ENCODE peak calls at places on chromosomes 6 and 20, in four cellular contexts. V, I, H and J are unnamed samples.

GRCh38 chr6:26754212-26754611 is 94.7 kb upstream of the ZNF322 start:
- DNase-seq in V (no peak), I (no peak), H (no peak), J (no peak)

GRCh38 chr20:57801046-57801445 is 91.2 kb upstream of the PMEPA1 start:
- DNase-seq in V (no peak), I (no peak), H (no peak), J (no peak)

GRCh38 chr6:30705620-30706019 is 11.5 kb downstream of the MDC1 start:
- DNase-seq in V (no peak), I (no peak), H (no peak), J (no peak)

GRCh38 chr20:2301164-2301622 is 5.4 kb downstream of the TGM3 start:
- DNase-seq in V (no peak), I (no peak), H (no peak), J (peak; percentile 100)

GRCh38 chr6:84095156-84095555 is 61.6 kb downstream of the MRAP2 start:
- DNase-seq in V (no peak), I (no peak), H (no peak), J (no peak)

GRCh38 chr6:155771822-155772221 is 316.2 kb upstream of the NOX3 start:
- DNase-seq in V (no peak), I (no peak), H (no peak), J (no peak)

GRCh38 chr6:84526631-84527030 is 237.8 kb downstream of the TBX18 start:
- DNase-seq in V (no peak), I (no peak), H (no peak), J (peak; percentile 7)

GRCh38 chr6:142871910-142872331 is 73.1 kb downstream of the HIVEP2 start:
- DNase-seq in V (peak; percentile 90), I (no peak), H (no peak), J (no peak)

GRCh38 chr6:26439552-26440125 is 665 bp upstream of the BTN3A3 start:
- DNase-seq in V (no peak), I (no peak), H (no peak), J (no peak)

GRCh38 chr6:135212020-135212806 is 31.1 kb downstream of the MYB start:
- DNase-seq in V (no peak), I (no peak), H (no peak), J (no peak)

GRCh38 chr6:106122306-106122940 is 36.3 kb downstream of the PRDM1 start:
- DNase-seq in V (no peak), I (no peak), H (no peak), J (no peak)

GRCh38 chr6:111230351-111231077 is 143.2 kb downstream of the SLC16A10 start:
- DNase-seq in V (no peak), I (no peak), H (no peak), J (no peak)

GRCh38 chr6:30965140-30965601 is 18.3 kb upstream of the MUC21 start:
- DNase-seq in V (no peak), I (no peak), H (no peak), J (no peak)

GRCh38 chr20:44071526-44072111 is 115.4 kb downstream of the JPH2 start:
- DNase-seq in V (no peak), I (no peak), H (no peak), J (no peak)

GRCh38 chr6:25968769-25969168 is 6.2 kb downstream of the TRIM38 start:
- DNase-seq in V (no peak), I (no peak), H (no peak), J (no peak)

GRCh38 chr6:26311385-26312095 is 53.5 kb upstream of the BTN3A2 start:
- DNase-seq in V (peak; percentile 81), I (no peak), H (peak; percentile 71), J (peak; percentile 56)

GRCh38 chr6:170048615-170049256 is 242.1 kb downstream of the DLL1 start:
- DNase-seq in V (no peak), I (no peak), H (no peak), J (peak; percentile 92)

GRCh38 chr6:156948807-156949206 is 171.6 kb downstream of the ARID1B start:
- DNase-seq in V (peak; percentile 44), I (no peak), H (peak; percentile 41), J (no peak)

GRCh38 chr6:104928141-104928540 is 28.8 kb upstream of the LIN28B start:
- DNase-seq in V (no peak), I (no peak), H (no peak), J (no peak)

GRCh38 chr6:34176261-34177031 is 30.6 kb upstream of the GRM4 start:
- DNase-seq in V (no peak), I (no peak), H (no peak), J (no peak)

GRCh38 chr6:13573669-13574110 is 711 bp upstream of the SIRT5 start:
- DNase-seq in V (peak; percentile 48), I (no peak), H (peak; percentile 18), J (no peak)

GRCh38 chr20:33059136-33059535 is 5.4 kb downstream of the BPIFB3 start:
- DNase-seq in V (no peak), I (no peak), H (no peak), J (no peak)

GRCh38 chr6:79574636-79575035 is 37.4 kb upstream of the LCA5 start:
- DNase-seq in V (peak; percentile 33), I (no peak), H (peak; percentile 8), J (no peak)

GRCh38 chr6:128560966-128561365 is 40.6 kb upstream of the PTPRK start:
- DNase-seq in V (no peak), I (no peak), H (no peak), J (no peak)

GRCh38 chr6:114194362-114195343 is 148.2 kb downstream of the HS3ST5 start:
- DNase-seq in V (no peak), I (no peak), H (no peak), J (no peak)

GRCh38 chr6:27575594-27576361 is 102.9 kb upstream of the ZNF184 start:
- DNase-seq in V (no peak), I (peak; percentile 90), H (peak; percentile 41), J (no peak)

GRCh38 chr6:29509239-29509638 is 21.5 kb upstream of the MAS1L start:
- DNase-seq in V (no peak), I (no peak), H (no peak), J (no peak)
- H3K4me3 ChIP-seq in V (no peak overlapping the region), I (no peak overlapping the region), H (no peak overlapping the region), J (no peak overlapping the region)

GRCh38 chr20:49386848-49387605 is 95.4 kb downstream of the KCNB1 start:
- DNase-seq in V (no peak), I (no peak), H (no peak), J (no peak)
- TF ChIP-seq POLR2AphosphoS5 in V (no peak), I (no peak), H (no peak), J (no peak)

GRCh38 chr6:36656441-36656840 is 22.1 kb upstream of the CDKN1A start:
- DNase-seq in V (no peak), I (no peak), H (no peak), J (no peak)

GRCh38 chr6:36660771-36661471 is 17.6 kb upstream of the CDKN1A start:
- DNase-seq in V (peak; percentile 30), I (no peak), H (no peak), J (no peak)

GRCh38 chr6:36657942-36658544 is 20.5 kb upstream of the CDKN1A start:
- DNase-seq in V (no peak), I (no peak), H (no peak), J (no peak)

GRCh38 chr6:36657265-36657664 is 21.2 kb upstream of the CDKN1A start:
- DNase-seq in V (no peak), I (no peak), H (no peak), J (no peak)

DNA sequence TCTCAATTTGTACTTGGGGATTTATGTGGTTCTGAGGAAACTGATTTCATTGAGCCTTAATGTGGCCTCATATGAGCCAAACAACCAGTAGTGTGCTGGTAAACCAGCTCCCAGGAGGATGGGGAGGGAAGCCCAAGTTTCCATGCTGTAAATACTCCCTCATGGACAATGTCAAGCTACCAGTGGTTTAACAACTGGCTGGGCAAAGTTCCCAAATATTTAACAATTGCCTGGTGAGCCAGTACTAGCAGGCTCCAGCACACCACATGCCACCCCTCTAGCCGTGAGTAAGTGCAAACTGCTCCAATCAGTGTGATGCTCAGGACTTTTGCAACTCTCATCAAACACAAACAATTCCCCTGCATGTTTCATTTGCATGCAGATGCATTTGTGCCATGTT is 19.2 kb upstream of the CDKN1A start:
- DNase-seq in V (no peak), I (no peak), H (no peak), J (no peak)
- TF ChIP-seq CTCF in V (no peak), I (no peak), H (no peak), J (no peak)

DNA sequence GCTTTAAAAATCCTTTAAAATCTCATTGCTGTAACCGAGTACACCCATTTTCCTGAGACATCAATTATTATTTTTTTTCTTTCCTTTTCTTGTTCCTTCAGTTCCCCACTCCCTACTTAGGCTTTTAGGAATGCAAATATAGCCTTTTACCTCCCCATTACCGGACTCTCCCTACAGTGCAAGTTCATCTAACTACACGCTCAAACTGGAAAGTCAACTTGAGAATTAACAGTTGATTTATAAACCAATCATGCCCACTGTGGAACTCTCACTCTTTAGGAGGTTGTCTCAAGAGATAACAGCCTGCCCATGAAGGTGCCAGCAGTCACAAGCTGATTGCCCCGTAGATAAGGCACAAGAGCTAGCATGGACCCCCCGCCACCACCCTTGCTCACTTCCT is 35.1 kb downstream of the UBD start:
- DNase-seq in V (no peak), I (no peak), H (no peak), J (no peak)
- H3K4me3 ChIP-seq in V (no peak overlapping the region), I (no peak overlapping the region), H (no peak overlapping the region), J (no peak overlapping the region)

DNA sequence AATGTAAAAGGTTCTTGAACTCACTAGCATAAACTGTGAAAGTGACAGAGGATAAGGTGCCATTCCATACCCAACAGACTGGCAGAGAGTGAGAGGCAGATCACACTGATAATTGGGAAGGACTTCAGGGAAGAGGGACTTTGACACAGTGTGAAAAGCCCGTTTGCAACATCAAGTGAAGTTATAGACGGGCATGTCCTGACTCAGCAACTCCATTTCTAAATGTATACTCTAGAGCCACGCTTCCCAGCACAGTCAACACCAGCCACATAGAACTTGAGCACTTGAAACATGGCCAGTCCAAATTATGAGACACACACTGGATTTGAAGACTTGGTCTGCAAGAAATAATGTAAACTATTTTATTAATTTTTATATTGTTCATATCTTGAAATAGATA is 45.9 kb upstream of the XRN2 start:
- DNase-seq in V (no peak), I (no peak), H (no peak), J (no peak)
- TF ChIP-seq POLR2AphosphoS5 in V (no peak), I (no peak), H (no peak), J (no peak)

DNA sequence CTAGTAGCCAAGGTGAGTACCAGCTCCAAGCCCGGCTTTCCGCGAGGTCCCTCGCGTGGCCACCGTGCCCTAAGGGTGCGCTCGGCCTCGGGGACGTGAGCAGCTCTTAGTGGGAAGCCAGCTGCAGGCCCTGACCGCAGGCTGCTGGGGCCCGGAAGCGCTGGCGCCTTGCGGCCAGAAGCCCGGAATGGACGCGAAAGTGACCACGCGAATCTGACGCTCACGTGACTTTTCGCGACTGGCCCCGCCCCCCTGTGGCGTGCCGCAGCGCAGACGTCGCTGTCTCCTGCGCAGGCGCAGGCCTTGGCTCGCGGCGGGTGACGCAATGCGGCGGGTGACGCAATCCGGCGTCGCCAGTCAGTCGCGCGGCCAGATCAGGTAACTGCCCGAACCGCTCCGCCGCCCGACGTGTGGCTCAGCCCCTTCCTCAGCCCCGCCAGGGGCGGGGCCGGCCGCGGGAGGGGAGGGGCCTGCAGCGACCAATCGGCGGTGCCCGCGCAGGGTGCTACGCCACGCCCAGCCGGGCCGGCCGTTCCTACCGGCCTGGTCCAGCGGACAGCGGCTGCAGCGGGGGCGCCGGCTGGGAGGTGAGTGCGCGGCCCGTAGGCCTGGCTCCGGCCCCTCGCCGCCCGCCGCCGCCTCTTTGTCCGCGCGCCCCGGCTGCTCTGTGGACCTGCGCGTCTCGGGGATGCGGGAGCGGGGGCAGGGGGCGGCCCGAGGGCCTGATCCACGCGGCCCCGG is at the start of gene GZF1:
- DNase-seq in V (peak; percentile 100), I (peak; percentile 92), H (peak; percentile 92), J (peak; percentile 99)
- TF ChIP-seq CTCF in V (no peak), I (no peak), H (no peak), J (no peak)